ENCODE peak calls at places on chromosome 12, in seven cellular contexts. C is AG04450; G is GM23248; Q is CD8-positive, alpha-beta T cell; T is lower lobe of right lung; R is uterus; K is left ventricle myocardium inferior. N is an unnamed sample. For H3K9me3, the result is how much of the 10 kb centered on the place peaks cover.

GRCh38 chr12:12645485-12645884 is 33.8 kb downstream of the CREBL2 start:
- DNase-seq in C (no peak), G (peak), Q (peak), T (no peak), R (no peak), K (no peak), N (peak)

GRCh38 chr12:116002890-116003536 is 274.5 kb downstream of the MED13L start:
- DNase-seq in C (no peak), G (peak), Q (no peak), T (no peak), R (no peak), K (no peak), N (no peak)

GRCh38 chr12:48286665-48287064 is 64.1 kb downstream of the ZNF641 start:
- DNase-seq in C (no peak), G (peak), Q (no peak), T (no peak), R (no peak), K (no peak), N (no peak)

GRCh38 chr12:54004063-54004840 is 4.3 kb downstream of the HOXC9 start:
- DNase-seq in C (no peak), G (no peak), Q (no peak), T (no peak), R (no peak), K (no peak), N (no peak)

GRCh38 chr12:218221-218620 is 4.3 kb upstream of the SLC6A12 start:
- DNase-seq in C (no peak), G (no peak), Q (no peak), T (no peak), R (no peak), K (no peak), N (no peak)

GRCh38 chr12:57844725-57845477 is 1.6 kb downstream of the CTDSP2 start:
- DNase-seq in C (peak), G (peak), Q (no peak), T (peak), R (peak), K (peak), N (peak)

GRCh38 chr12:102891756-102892155 is 25.3 kb downstream of the PAH start:
- DNase-seq in C (no peak), G (no peak), Q (no peak), T (no peak), R (no peak), K (no peak), N (no peak)

GRCh38 chr12:105561981-105562726 is 231.7 kb downstream of the C12orf75 start:
- DNase-seq in C (peak), G (peak), Q (no peak), T (no peak), R (peak), K (peak), N (peak)

GRCh38 chr12:91989143-91989542 is 156.5 kb downstream of the BTG1 start:
- DNase-seq in C (no peak), G (peak), Q (no peak), T (no peak), R (no peak), K (no peak), N (no peak)

DNA sequence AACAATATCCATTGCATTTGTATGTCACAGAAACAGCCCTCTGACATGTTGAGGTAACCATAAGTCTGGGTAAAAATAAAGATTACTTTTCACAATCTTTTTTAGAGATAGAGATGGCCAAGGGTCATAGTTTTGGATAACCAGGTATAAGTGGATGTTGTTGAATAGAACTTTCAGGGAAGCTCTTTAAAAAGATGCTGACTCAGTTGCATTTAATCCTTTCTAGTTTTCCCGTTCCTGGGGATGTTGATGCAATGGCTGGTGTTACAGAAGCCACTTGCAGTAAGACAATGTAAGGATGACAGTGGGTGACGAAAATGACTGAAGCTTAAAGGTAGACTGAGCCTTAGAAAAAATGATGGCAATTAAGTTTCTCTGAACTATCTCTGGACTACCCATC is 1473.7 kb downstream of the AACS start:
- DNase-seq in C (no peak), G (no peak), Q (no peak), T (no peak), R (no peak), K (no peak), N (no peak)
- H3K9me3 ChIP-seq in C (under half), G (under half), Q (under half), T (under half), R (under half), K (under half), N (under half)

GRCh38 chr12:99393763-99394162 is 253.8 kb upstream of the GARIN6 start:
- DNase-seq in C (no peak), G (no peak), Q (no peak), T (no peak), R (no peak), K (no peak), N (no peak)
- H3K9me3 ChIP-seq in C (under half), G (under half), Q (under half), T (under half), R (under half), K (under half), N (under half)

GRCh38 chr12:106679576-106679975 is 94.9 kb upstream of the RIC8B start:
- DNase-seq in C (no peak), G (no peak), Q (no peak), T (no peak), R (no peak), K (no peak), N (no peak)

GRCh38 chr12:106684497-106684896 is 90.0 kb upstream of the RIC8B start:
- DNase-seq in C (no peak), G (no peak), Q (no peak), T (no peak), R (no peak), K (no peak), N (no peak)

GRCh38 chr12:106681210-106681609 is 93.3 kb upstream of the RIC8B start:
- DNase-seq in C (no peak), G (no peak), Q (no peak), T (no peak), R (no peak), K (no peak), N (no peak)

GRCh38 chr12:106682594-106683234 is 91.8 kb upstream of the RIC8B start:
- DNase-seq in C (no peak), G (peak), Q (no peak), T (no peak), R (no peak), K (no peak), N (peak)

DNA sequence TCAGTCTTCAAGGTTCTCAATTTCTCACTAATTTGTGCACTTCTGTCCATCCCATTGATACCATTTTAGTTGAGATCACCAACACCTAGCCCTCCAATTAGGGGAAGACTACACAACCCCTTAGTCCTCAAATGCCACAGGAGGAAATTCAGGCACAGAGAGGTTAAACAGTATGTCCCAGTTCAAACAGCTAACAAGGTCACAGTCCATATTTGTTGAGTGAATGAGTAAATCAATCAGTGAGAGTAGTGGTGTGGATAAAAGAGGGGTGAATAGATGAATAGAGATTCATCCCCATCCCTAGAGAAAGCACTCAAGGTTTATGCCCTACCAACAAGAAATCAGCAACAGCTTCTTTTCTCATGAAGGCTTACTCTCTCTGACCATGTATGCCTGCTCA is 94.2 kb upstream of the RIC8B start:
- DNase-seq in C (no peak), G (no peak), Q (no peak), T (no peak), R (no peak), K (no peak), N (no peak)
- H3K9me3 ChIP-seq in C (under half), G (under half), Q (under half), T (under half), R (under half), K (under half), N (under half)

GRCh38 chr12:133130808-133131128 is 341 bp downstream of the ZNF10 start:
- DNase-seq in C (no peak), G (peak), Q (peak), T (peak), R (no peak), K (peak), N (no peak)
- H3K9me3 ChIP-seq in C (under half), G (under half), Q (under half), T (half or more), R (under half), K (half or more), N (under half)

GRCh38 chr12:1391722-1392121 is 202.7 kb downstream of the FBXL14 start:
- DNase-seq in C (no peak), G (no peak), Q (no peak), T (no peak), R (no peak), K (no peak), N (no peak)
- H3K9me3 ChIP-seq in C (under half), G (under half), Q (under half), T (under half), R (under half), K (under half), N (under half)

GRCh38 chr12:126510630-126511029 is 1445.4 kb downstream of the AACS start:
- DNase-seq in C (no peak), G (no peak), Q (no peak), T (no peak), R (no peak), K (no peak), N (no peak)

GRCh38 chr12:126509587-126509986 is 1444.4 kb downstream of the AACS start:
- DNase-seq in C (no peak), G (no peak), Q (no peak), T (no peak), R (no peak), K (no peak), N (no peak)

GRCh38 chr12:126507231-126507630 is 1442.0 kb downstream of the AACS start:
- DNase-seq in C (no peak), G (no peak), Q (no peak), T (no peak), R (no peak), K (no peak), N (no peak)

DNA sequence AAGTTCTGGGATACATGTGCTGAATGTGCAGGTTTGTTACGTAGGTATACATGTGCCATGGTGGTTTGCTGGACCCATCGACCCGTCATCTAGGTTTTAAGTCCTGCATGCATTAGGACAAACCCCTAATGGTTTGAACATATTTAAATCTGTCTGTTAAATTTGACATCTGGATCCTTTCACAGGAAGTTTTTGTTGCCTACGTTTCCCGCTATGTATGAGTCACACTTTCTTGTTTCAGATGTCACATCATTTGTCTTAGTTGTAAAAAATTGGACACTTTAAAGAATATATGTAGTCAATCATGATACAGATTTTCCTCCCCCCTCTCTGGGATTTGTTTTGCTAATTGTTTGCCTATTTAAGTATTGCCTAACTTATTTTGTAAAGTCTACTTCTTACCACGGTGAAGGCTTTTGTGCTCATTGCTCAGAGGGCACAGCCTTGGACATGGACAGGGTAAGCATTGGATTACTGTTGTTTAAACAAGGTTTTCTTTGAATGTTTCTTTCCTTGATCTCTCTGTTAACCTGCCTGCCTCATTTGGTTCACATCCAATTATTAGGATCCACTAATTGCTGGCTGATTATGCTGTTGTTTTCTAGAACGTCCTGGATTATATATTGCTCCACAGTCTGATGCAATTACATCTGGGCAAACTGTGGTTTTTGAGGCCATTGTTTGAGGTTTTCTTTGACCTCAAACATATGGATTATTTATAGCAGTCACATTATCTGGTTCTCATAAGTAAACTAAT is 1441.4 kb downstream of the AACS start:
- DNase-seq in C (no peak), G (no peak), Q (no peak), T (no peak), R (no peak), K (no peak), N (no peak)
- H3K9me3 ChIP-seq in C (under half), G (under half), Q (under half), T (under half), R (under half), K (under half), N (under half)

GRCh38 chr12:68759852-68760251 is 13.9 kb downstream of the SLC35E3 start:
- DNase-seq in C (no peak), G (no peak), Q (no peak), T (peak), R (no peak), K (no peak), N (no peak)
- H3K9me3 ChIP-seq in C (under half), G (under half), Q (under half), T (under half), R (under half), K (under half), N (under half)

N was measured in small intestine.